ENCODE peak calls at places on chromosomes 6 and 20, in nine cellular contexts. I is hepatocyte, S is H1, N is HCT116, J is endothelial cell of umbilical vein, H is PC-3, Z is mammary epithelial cell, L is fibroblast of lung, O is PC-9. G is an unnamed sample.

GRCh38 chr20:46883847-46884246 is 10.8 kb upstream of the EYA2 start:
- DNase-seq in H (no peak), N (no peak), L (peak), I (no peak), O (no peak), J (no peak), S (no peak), Z (no peak), G (no peak)

GRCh38 chr6:133947302-133947900 is 5.6 kb upstream of the TBPL1 start:
- DNase-seq in Z (no peak), N (no peak), S (no peak), O (no peak), J (no peak), I (no peak), H (no peak), L (no peak), G (no peak)

GRCh38 chr6:53524455-53524815 is 20.5 kb downstream of the GCLC start:
- DNase-seq in L (peak), N (no peak), S (no peak), O (peak), H (peak), J (peak), Z (no peak), I (peak), G (peak)

GRCh38 chr6:93418448-93419303 is 683 bp downstream of the EPHA7 start:
- DNase-seq in J (peak), H (peak), O (peak), Z (no peak), I (peak), N (no peak), L (peak), S (peak), G (peak)

GRCh38 chr6:46756469-46757205 is 9.9 kb downstream of the ANKRD66 start:
- DNase-seq in Z (no peak), H (peak), N (no peak), S (no peak), L (peak), J (no peak), I (no peak), O (no peak), G (no peak)

GRCh38 chr6:135600086-135600702 is 102.7 kb upstream of the AHI1 start:
- DNase-seq in L (no peak), Z (no peak), H (no peak), O (no peak), I (no peak), N (no peak), J (no peak), S (no peak), G (no peak)

GRCh38 chr20:35171753-35172433 is at the start of gene PROCR:
- DNase-seq in N (peak), O (peak), H (peak), L (peak), S (peak), Z (peak), J (peak), I (peak), G (peak)

GRCh38 chr6:31888281-31889258 is 8.9 kb downstream of the EHMT2 start:
- DNase-seq in N (no peak), S (peak), O (peak), Z (no peak), H (peak), J (no peak), I (peak), L (no peak), G (no peak)

GRCh38 chr20:58523916-58524315 is 8.7 kb upstream of the APCDD1L start:
- DNase-seq in J (peak), O (no peak), L (peak), H (no peak), N (no peak), Z (no peak), I (no peak), S (no peak), G (peak)

GRCh38 chr20:57794600-57795346 is 85.0 kb upstream of the PMEPA1 start:
- DNase-seq in I (no peak), Z (peak), J (no peak), N (no peak), S (no peak), L (peak), H (peak), O (peak), G (peak)

GRCh38 chr6:86728976-86729375 is 208.4 kb upstream of the HTR1E start:
- DNase-seq in L (no peak), I (no peak), J (no peak), H (no peak), Z (no peak), O (no peak), S (no peak), N (no peak), G (no peak)

GRCh38 chr6:42367353-42368011 is 84.2 kb downstream of the TRERF1 start:
- DNase-seq in I (no peak), Z (no peak), J (no peak), O (no peak), S (no peak), L (peak), N (no peak), H (no peak), G (no peak)

GRCh38 chr6:163651910-163652309 is 237.4 kb downstream of the QKI start:
- DNase-seq in I (peak), Z (peak), S (no peak), L (peak), N (no peak), O (no peak), H (no peak), J (no peak), G (no peak)

GRCh38 chr6:158103228-158103627 is 64.8 kb downstream of the SERAC1 start:
- DNase-seq in S (no peak), N (no peak), O (no peak), Z (no peak), H (no peak), I (no peak), L (no peak), J (no peak), G (no peak)

GRCh38 chr20:61361501-61361900 is 109.4 kb downstream of the CDH4 start:
- DNase-seq in O (no peak), Z (no peak), S (no peak), L (no peak), I (no peak), H (no peak), J (no peak), N (no peak), G (no peak)

GRCh38 chr6:53214172-53214571 is 65.5 kb upstream of the GCM1 start:
- DNase-seq in L (no peak), N (no peak), O (no peak), I (no peak), J (no peak), S (no peak), H (no peak), Z (no peak), G (no peak)

GRCh38 chr6:117919775-117920492 is 12.9 kb downstream of the SLC35F1 start:
- DNase-seq in S (peak), N (no peak), I (peak), H (no peak), O (no peak), J (no peak), Z (no peak), L (peak), G (no peak)

GRCh38 chr6:46042355-46042999 is 26.8 kb upstream of the CLIC5 start:
- DNase-seq in S (no peak), O (peak), H (peak), N (peak), L (peak), J (peak), Z (peak), I (peak), G (peak)

GRCh38 chr20:37365760-37366638 is 20.1 kb downstream of the SRC start:
- DNase-seq in S (no peak), O (no peak), H (no peak), L (no peak), Z (no peak), I (no peak), J (no peak), N (no peak), G (no peak)

GRCh38 chr6:169096326-169096882 is 157.2 kb downstream of the THBS2 start:
- DNase-seq in Z (no peak), L (no peak), J (no peak), N (no peak), O (no peak), S (no peak), H (no peak), I (no peak), G (no peak)

GRCh38 chr6:34157851-34158250 is 12.0 kb upstream of the GRM4 start:
- DNase-seq in L (no peak), J (no peak), I (no peak), Z (no peak), H (no peak), S (no peak), O (no peak), N (no peak), G (no peak)

GRCh38 chr20:57902478-57902877 is 192.7 kb upstream of the PMEPA1 start:
- DNase-seq in N (no peak), Z (peak), L (peak), O (peak), S (no peak), I (no peak), H (peak), J (no peak), G (peak)

GRCh38 chr6:145813285-145814034 is 1.1 kb downstream of the FBXO30 start:
- DNase-seq in J (peak), I (peak), N (no peak), O (no peak), S (no peak), Z (peak), H (peak), L (peak), G (peak)

GRCh38 chr6:53679446-53679933 is 13.9 kb upstream of the KLHL31 start:
- DNase-seq in S (peak), O (peak), I (peak), H (peak), L (peak), Z (peak), J (peak), N (peak), G (peak)

GRCh38 chr6:46098678-46099077 is 31.1 kb upstream of the ENPP4 start:
- DNase-seq in H (peak), J (peak), O (peak), Z (peak), I (peak), L (no peak), S (no peak), N (peak), G (no peak)

GRCh38 chr6:6620752-6621151 is 32.2 kb downstream of the LY86 start:
- DNase-seq in J (no peak), H (no peak), L (no peak), I (no peak), N (no peak), S (no peak), O (no peak), Z (no peak), G (no peak)

GRCh38 chr6:5379647-5380242 is 118.4 kb downstream of the FARS2 start:
- DNase-seq in H (peak), Z (no peak), S (peak), N (peak), L (no peak), J (peak), I (peak), O (peak), G (no peak)

GRCh38 chr6:169230923-169231789 is 22.5 kb downstream of the THBS2 start:
- DNase-seq in S (peak), H (no peak), O (no peak), N (no peak), J (no peak), Z (no peak), I (no peak), L (no peak), G (no peak)

GRCh38 chr20:62774762-62775161 is 21.5 kb upstream of the MRGBP start:
- DNase-seq in J (no peak), N (no peak), L (no peak), O (no peak), Z (no peak), S (no peak), I (no peak), H (no peak), G (no peak)

GRCh38 chr6:127520061-127520460 is 926 bp upstream of the MTCL3 start:
- DNase-seq in H (no peak), Z (no peak), S (no peak), I (peak), O (no peak), L (peak), J (no peak), N (no peak), G (peak)

GRCh38 chr6:127518212-127518709 is 874 bp downstream of the MTCL3 start:
- DNase-seq in Z (no peak), L (peak), H (no peak), O (no peak), S (no peak), N (no peak), I (no peak), J (no peak), G (no peak)

GRCh38 chr6:127519469-127519785 is 292 bp upstream of the MTCL3 start:
- DNase-seq in J (no peak), H (no peak), Z (no peak), N (no peak), S (no peak), L (no peak), O (no peak), I (no peak), G (no peak)

GRCh38 chr6:127517698-127518097 is 1.4 kb downstream of the MTCL3 start:
- DNase-seq in H (no peak), S (no peak), J (no peak), L (no peak), O (no peak), I (no peak), Z (no peak), N (no peak), G (no peak)

DNA sequence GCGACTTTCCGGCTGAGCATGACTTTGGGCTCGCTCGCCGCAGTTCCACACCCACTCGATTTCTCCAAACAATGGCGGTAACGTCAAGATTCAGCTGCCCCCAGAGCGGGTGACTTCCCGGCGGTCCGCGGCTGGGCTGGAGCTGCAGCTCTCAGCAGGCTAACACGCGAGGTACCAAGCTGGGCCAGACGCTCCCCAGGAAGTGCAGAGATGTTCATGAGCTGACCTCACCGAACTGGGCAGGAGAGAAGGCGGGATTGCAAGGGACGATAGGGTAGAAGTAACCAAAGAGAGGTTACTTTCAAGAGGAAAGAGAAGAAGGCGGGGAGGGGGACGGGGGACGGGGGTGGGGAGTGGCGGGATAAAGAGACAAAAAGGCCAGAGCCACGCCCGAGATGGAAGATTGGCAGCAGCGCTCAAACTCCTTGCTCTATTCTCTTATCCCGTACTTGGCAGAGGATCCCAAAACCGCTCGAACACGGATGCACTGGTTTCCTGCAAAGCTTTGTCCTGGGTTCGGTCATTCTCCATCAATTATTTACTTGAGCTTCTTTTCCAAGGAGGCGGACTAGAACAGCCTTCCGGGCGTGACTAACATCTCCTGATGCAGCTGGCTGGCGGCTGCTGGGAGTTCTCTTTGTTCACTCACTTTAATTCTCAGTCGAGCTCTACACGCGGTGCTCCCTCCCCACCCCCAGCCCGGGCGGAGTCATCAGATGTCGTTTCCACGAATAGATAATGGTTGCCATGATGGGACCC is at the start of gene MTCL3:
- DNase-seq in Z (peak), S (peak), O (no peak), I (peak), H (no peak), N (no peak), L (peak), J (no peak), G (peak)
- TF ChIP-seq EZH2 in Z (no peak), S (no peak), O (no peak), I (peak), H (no peak), N (no peak), L (peak), J (no peak), G (no peak)

DNA sequence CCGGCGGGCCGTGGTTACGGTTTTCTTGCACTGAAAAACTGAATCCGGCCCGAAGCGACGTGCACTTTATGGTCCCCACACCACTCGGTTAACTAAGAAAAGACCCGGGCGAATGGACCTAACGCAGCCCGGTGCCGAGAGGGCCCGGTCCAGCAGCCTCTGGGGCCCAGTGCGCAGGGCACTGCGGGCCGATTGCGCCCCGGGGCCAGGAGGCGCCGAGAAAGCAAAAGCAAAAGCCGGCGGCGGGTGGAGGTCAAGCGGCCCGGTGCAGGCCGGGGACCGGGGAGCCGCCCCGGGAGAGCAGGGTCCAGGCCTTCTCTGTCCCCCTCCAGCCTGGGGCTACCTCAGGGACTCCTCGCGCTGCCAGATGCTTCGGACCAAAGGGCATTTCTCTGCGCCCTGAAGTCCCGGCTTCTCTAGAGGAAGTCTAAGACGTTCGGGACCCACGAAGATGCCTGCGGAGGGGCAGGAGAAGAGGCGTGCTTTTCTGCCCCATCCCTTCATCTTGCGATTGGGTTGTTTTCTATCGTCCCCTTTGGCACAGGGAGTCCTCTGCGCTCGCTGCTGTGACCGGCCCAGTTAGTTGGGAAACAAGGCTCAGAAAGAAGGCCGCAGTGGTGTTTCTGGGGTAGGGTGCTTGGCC is 4.4 kb downstream of the FOXF2 start:
- DNase-seq in N (no peak), J (no peak), H (no peak), Z (no peak), L (no peak), S (no peak), O (no peak), I (no peak), G (no peak)
- TF ChIP-seq EZH2 in N (no peak), J (peak), H (peak), Z (peak), L (no peak), S (peak), O (no peak), I (peak), G (peak)

DNA sequence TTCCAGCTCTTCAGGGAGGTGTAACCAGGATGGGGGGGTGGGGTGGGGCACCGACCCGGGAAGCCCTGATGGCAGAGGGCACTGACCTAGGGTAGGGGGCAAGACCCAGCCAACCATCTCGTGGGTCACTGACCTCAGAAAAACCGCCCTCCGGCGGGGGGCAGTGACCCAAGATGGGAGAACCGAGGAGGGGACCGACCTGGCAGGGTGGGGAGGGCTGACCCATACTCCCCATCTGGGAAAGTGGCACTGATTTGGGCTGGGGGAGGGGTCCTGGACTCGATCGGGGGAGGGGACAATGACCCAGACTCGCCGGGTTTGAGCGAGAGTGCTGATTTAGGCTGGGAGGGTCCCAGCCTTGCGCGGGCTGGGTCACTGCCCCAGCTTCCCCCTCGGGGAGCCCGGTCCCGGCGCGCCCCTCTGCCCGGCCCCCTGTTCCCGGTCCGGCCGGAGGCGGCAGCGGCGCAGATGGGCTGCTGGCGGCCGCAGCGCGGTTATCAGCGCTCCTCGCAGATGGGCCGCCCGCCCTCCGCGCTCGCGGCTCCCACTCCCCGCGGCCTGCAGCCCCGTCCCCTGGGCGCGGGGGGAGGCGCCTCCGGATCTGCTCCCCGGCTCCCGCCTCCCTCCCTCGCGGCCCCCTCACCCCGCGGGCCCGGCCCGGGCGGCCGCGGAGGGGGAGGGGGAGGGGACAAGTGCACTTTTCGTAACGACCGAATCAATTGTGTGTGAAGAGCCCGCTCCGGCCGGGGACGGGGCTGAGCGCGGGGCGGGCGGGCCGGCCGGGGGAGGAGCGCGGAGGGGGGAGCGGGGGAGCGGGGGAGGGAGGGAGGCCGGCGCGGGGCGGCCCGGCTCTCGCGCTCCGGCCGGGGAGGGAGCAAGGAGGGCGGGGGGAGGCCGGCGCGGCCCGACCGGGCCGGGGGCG is 2.2 kb downstream of the NOL4L start:
- DNase-seq in I (peak), L (peak), S (peak), O (peak), H (no peak), N (no peak), Z (no peak), J (no peak), G (no peak)
- TF ChIP-seq EZH2 in I (no peak), L (peak), S (no peak), O (no peak), H (no peak), N (no peak), Z (no peak), J (peak), G (peak)

GRCh38 chr6:170292111-170292777 is 1.4 kb upstream of the DLL1 start:
- DNase-seq in O (no peak), N (no peak), L (no peak), Z (no peak), I (no peak), J (peak), H (no peak), S (peak), G (no peak)
- TF ChIP-seq EZH2 in O (no peak), N (no peak), L (no peak), Z (no peak), I (peak), J (no peak), H (no peak), S (no peak), G (no peak)

DNA sequence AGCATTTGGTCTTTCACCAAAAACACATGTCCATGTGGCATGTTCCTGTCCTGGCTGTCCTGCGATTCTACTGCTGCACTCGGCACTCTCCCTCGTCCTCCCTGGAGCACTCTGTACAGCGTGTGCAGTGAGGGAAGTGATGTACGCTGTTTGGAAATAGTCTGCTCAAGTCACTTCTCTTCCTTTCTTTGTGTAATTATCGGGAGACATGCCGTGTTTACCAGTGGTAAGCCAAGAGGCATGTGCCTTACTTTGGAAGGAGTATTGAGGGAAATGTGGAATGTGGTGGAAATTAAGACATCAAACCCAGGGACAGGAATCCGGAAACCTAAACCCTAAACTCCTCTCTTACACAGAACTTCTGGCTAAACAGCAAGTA is 268.5 kb upstream of the FOXQ1 start:
- DNase-seq in N (no peak), I (no peak), L (no peak), H (no peak), S (no peak), O (no peak), J (no peak), Z (no peak), G (no peak)
- TF ChIP-seq EZH2 in N (no peak), I (no peak), L (no peak), H (no peak), S (no peak), O (no peak), J (no peak), Z (no peak), G (no peak)

GRCh38 chr6:166545156-166545555 is 41.3 kb downstream of the RAMACL start:
- DNase-seq in L (no peak), O (no peak), N (no peak), S (no peak), H (no peak), I (no peak), J (no peak), Z (no peak), G (no peak)
- TF ChIP-seq EZH2 in L (no peak), O (no peak), N (no peak), S (no peak), H (no peak), I (no peak), J (no peak), Z (no peak), G (no peak)

GRCh38 chr20:2801459-2801728 is 967 bp upstream of the CPXM1 start:
- DNase-seq in L (no peak), Z (no peak), O (no peak), J (no peak), H (no peak), I (no peak), S (no peak), N (no peak), G (no peak)
- TF ChIP-seq EZH2 in L (no peak), Z (no peak), O (no peak), J (no peak), H (no peak), I (no peak), S (peak), N (no peak), G (no peak)

G was measured in astrocyte.